ENCODE peak calls at places on chromosomes 12 and 14, in seven cellular contexts. K is naive thymus-derived CD4-positive, alpha-beta T cell; T is HCT116; Z is stomach; N is left ventricle myocardium inferior; A is CD4-positive, alpha-beta memory T cell; M is Karpas-422. G is an unnamed sample.

GRCh38 chr12:3545121-3545796 is 54.3 kb downstream of the PRMT8 start:
- DNase-seq in T (no peak), M (no peak), N (no peak), K (no peak), Z (no peak), A (no peak), G (no peak)

GRCh38 chr14:59632381-59632780 is 55.8 kb upstream of the CCDC175 start:
- DNase-seq in Z (peak; percentile 34), M (peak; percentile 87), N (no peak), T (peak; percentile 33), K (no peak), A (no peak), G (no peak)

GRCh38 chr12:109753959-109754358 is 40.3 kb downstream of the FAM222A start:
- DNase-seq in A (no peak), T (no peak), M (no peak), Z (peak; percentile 16), N (no peak), K (no peak), G (no peak)

GRCh38 chr14:60346706-60347105 is 97.7 kb downstream of the PPM1A start:
- DNase-seq in T (no peak), A (no peak), N (no peak), Z (no peak), M (no peak), K (no peak), G (no peak)

GRCh38 chr12:47095446-47096236 is 15.9 kb upstream of the AMIGO2 start:
- DNase-seq in K (no peak), M (no peak), Z (no peak), T (no peak), N (no peak), A (no peak), G (no peak)

GRCh38 chr12:80701388-80701787 is 6.0 kb upstream of the MYF6 start:
- DNase-seq in A (no peak), N (no peak), M (no peak), Z (no peak), K (no peak), T (no peak), G (no peak)

GRCh38 chr12:42770261-42770660 is 180.7 kb upstream of the PRICKLE1 start:
- DNase-seq in Z (no peak), N (no peak), T (no peak), K (no peak), A (no peak), M (no peak), G (no peak)

GRCh38 chr14:81164167-81164774 is 56.5 kb downstream of the GTF2A1 start:
- DNase-seq in A (peak; percentile 26), N (no peak), K (peak; percentile 6), T (peak; percentile 83), M (peak; percentile 98), Z (peak; percentile 46), G (peak; percentile 66)

GRCh38 chr14:103290494-103290893 is 43.5 kb upstream of the EIF5 start:
- DNase-seq in K (no peak), N (no peak), T (no peak), M (no peak), Z (no peak), A (no peak), G (no peak)

GRCh38 chr12:26247873-26248272 is 52.5 kb downstream of the SSPN start:
- DNase-seq in M (no peak), Z (no peak), A (no peak), T (no peak), K (no peak), N (no peak), G (no peak)

GRCh38 chr12:27924350-27925140 is 48.0 kb downstream of the PTHLH start:
- DNase-seq in M (no peak), K (no peak), A (no peak), N (no peak), T (no peak), Z (no peak), G (no peak)

GRCh38 chr12:121300083-121300819 is 3.7 kb upstream of the CAMKK2 start:
- DNase-seq in N (no peak), K (no peak), M (peak; percentile 50), T (no peak), Z (no peak), A (no peak), G (no peak)

GRCh38 chr12:130832561-130833209 is 6.4 kb downstream of the STX2 start:
- DNase-seq in A (no peak), T (no peak), Z (no peak), N (peak; percentile 25), K (no peak), M (no peak), G (no peak)

GRCh38 chr12:131164096-131164872 is 210.6 kb downstream of the ADGRD1 start:
- DNase-seq in T (peak; percentile 10), Z (no peak), N (no peak), M (no peak), K (no peak), A (no peak), G (no peak)

GRCh38 chr12:25701290-25701689 is 148.2 kb upstream of the LMNTD1 start:
- DNase-seq in A (no peak), T (peak; percentile 1), N (no peak), K (no peak), Z (no peak), M (no peak), G (no peak)

GRCh38 chr12:34386621-34387255 is 364.4 kb downstream of the ALG10 start:
- DNase-seq in N (no peak), Z (no peak), T (no peak), M (no peak), A (no peak), K (no peak), G (no peak)
- H3K9me3 ChIP-seq in N (peaks cover 49% of the 10 kb centered on the region), Z (peaks cover 100% of the 10 kb centered on the region), T (no peaks in the 10 kb centered on the region), M (peaks cover 7% of the 10 kb centered on the region), A (no peaks in the 10 kb centered on the region), K (peaks cover 56% of the 10 kb centered on the region), G (no peaks in the 10 kb centered on the region)

DNA sequence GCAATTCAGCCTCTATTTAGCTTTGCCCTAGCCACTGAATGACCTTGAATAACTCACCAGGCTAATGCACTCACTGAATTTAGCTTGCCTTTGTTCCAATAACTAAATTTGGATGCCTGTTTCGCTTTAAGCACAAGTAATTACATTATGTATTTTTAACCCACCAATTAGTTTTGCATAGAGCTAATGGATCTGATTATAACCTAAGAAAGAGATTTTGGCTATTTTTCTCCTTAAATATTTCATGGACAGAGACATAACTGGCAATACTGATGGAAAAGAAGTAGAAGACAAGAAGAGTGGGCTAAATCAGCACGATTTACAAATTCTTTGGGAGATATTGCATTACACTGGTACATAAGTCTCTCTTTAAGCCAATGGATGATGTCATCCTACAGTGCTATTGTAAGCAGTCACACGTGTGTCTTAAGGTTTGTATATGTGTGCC is 85.7 kb downstream of the AKAP6 start:
- DNase-seq in Z (no peak), M (no peak), A (no peak), N (no peak), K (no peak), T (no peak), G (no peak)
- H3K4me1 ChIP-seq in Z (peaks cover 11% of the 10 kb centered on the region), M (peaks cover 6% of the 10 kb centered on the region), A (no peaks in the 10 kb centered on the region), N (peaks cover 25% of the 10 kb centered on the region), K (no peaks in the 10 kb centered on the region), T (peaks cover 16% of the 10 kb centered on the region), G (peaks cover 28% of the 10 kb centered on the region)

DNA sequence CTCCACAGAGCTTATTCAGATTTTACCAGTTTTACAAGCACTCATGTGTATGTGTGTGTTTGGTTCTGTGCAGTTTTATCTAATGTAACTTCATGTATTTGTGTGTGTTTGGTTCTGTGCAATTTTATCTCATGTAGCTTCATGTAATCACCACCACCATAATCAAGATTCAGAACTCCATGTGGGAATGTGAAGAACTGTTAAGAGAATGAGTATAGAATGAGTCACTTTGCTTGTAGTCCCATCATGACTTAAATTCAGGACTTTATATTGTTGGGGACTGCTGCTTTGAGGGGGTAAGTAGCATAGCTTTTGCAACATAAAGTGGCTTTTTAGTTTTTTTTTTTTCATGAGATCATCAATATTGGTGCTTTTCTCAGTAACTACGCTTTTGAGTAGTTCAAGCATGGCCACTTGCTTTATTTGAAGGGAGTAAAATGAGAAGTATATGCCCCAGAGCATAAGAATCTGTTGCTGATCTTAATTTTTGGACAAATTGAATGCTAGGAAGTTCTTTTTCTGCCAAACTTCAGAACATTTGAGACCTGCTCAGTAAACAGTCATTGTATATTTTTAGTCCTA is 28.9 kb downstream of the PROX2 start:
- DNase-seq in M (no peak), Z (no peak), A (no peak), K (no peak), N (no peak), T (no peak), G (no peak)
- H3K9me3 ChIP-seq in M (no peaks in the 10 kb centered on the region), Z (no peaks in the 10 kb centered on the region), A (no peaks in the 10 kb centered on the region), K (no peaks in the 10 kb centered on the region), N (no peaks in the 10 kb centered on the region), T (no peaks in the 10 kb centered on the region), G (no peaks in the 10 kb centered on the region)

DNA sequence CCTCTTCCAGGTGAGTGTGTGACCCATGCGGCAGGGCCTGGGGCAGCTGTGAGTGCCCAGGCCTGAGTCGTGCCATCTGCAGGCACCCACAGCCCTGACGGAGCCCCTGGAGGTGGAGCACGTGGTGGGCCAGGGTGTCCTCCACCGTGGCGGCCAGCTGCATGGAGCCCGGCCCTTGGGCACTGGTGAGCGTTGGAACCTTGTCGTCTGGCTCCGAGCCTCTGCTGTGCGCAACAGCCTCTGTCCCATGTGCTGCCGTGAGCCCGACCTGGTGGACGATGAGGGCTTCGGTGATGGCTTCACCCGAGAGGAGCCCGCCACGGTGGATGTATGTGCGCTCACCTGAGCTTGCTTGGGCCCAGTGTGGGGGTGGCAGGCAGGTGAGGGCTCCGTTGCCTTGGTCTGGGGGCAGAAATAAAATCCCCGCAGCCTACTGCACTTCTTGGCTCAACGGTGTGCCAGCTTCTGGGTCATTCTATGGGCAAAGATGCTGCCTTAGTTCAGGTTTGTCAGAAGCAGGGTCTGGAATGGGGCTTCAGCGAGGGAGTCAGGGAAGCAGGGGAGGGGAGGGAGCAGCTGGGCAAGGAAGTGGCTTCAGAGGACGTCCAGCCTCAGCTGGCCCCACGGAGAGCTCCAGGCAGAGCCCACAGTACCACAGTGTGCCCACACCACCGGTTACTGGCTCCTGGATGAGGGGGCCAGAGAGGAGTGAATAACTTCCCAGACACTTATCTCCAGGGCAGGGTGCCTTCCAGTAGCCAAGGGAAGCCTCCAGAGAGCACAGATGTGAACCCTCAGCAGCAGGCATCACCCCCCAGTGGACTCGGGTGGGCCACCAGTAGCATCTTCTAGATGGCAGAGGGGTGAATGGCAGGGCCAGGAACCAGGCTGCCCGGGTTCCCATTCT is 1.2 kb upstream of the ARL6IP4 start:
- DNase-seq in A (no peak), M (no peak), Z (no peak), N (no peak), K (no peak), T (no peak), G (no peak)
- H3K4me1 ChIP-seq in A (peaks cover 74% of the 10 kb centered on the region), M (peaks cover 45% of the 10 kb centered on the region), Z (peaks cover 80% of the 10 kb centered on the region), N (peaks cover 94% of the 10 kb centered on the region), K (peaks cover 47% of the 10 kb centered on the region), T (peaks cover 21% of the 10 kb centered on the region), G (peaks cover 17% of the 10 kb centered on the region)

DNA sequence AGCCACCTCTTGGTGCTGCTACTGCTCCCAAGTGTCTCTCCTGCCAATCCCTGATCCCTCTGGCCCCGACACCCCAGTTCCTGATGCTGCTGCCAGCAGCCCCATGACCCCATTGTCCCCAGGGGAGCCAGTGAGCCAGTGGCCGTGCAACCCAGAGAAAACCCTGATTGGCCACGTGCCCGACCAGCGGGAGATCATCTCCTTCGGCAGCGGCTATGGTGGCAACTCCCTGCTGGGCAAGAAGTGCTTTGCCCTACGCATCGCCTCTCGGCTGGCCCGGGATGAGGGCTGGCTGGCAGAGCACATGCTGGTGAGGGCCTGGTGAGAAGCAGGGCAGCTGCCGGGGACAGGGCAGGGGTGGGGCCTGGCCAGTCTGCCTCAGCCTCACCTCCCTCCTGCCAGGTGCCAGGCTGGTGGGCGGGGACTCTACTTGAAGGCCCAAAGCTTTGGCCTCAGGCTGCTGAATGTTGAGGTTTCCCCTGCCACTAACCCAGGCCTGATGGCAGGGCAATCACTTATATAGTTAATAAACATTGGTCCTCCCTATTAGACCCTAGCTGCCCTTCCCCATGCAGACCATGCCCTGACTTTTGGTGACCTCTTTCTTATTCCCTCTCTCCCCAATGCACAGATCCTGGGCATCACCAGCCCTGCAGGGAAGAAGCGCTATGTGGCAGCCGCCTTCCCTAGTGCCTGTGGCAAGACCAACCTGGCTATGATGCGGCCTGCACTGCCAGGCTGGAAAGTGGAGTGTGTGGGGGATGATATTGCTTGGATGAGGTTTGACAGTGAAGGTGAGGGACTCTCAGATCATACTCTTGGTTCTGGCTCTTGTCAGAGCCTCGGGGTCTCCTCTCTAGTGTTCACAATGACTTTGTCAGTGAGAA is 5.1 kb downstream of the PCK2 start:
- DNase-seq in A (no peak), M (no peak), K (no peak), Z (peak; percentile 69), N (no peak), T (no peak), G (no peak)
- H3K9me3 ChIP-seq in A (no peaks in the 10 kb centered on the region), M (no peaks in the 10 kb centered on the region), K (no peaks in the 10 kb centered on the region), Z (no peaks in the 10 kb centered on the region), N (no peaks in the 10 kb centered on the region), T (no peaks in the 10 kb centered on the region), G (no peaks in the 10 kb centered on the region)